ENCODE peak calls at places on chromosomes 1 and 21, in nine cellular contexts. B is H54, T is neural progenitor cell, P is AG09309, C is T-helper 2 cell, L is T-helper 17 cell, E is uterus, G is heart left ventricle, R is activated gamma-delta T cell. W is an unnamed sample.

GRCh38 chr1:48061162-48062136 is 64.3 kb upstream of the TRABD2B start:
- DNase-seq in B (peak), T (peak), P (no peak), C (no peak), L (no peak), E (no peak), G (peak), R (no peak), W (peak)

GRCh38 chr1:109201123-109201703 is 12.5 kb upstream of the SARS1 start:
- DNase-seq in B (peak), T (peak), P (peak), C (peak), L (no peak), E (no peak), G (peak), R (no peak), W (peak)

GRCh38 chr1:57637155-57637554 is 213.3 kb upstream of the DAB1 start:
- DNase-seq in B (no peak), T (no peak), P (no peak), C (no peak), L (no peak), E (no peak), G (no peak), R (no peak), W (no peak)

GRCh38 chr1:217059401-217059800 is 336.2 kb upstream of the ESRRG start:
- DNase-seq in B (no peak), T (peak), P (no peak), C (no peak), L (no peak), E (no peak), G (no peak), R (no peak), W (no peak)

GRCh38 chr1:157948547-157949152 is 44.8 kb upstream of the KIRREL1 start:
- DNase-seq in B (no peak), T (peak), P (no peak), C (no peak), L (no peak), E (no peak), G (peak), R (no peak), W (peak)

GRCh38 chr1:29282924-29283803 is 46.8 kb downstream of the PTPRU start:
- DNase-seq in B (peak), T (peak), P (no peak), C (no peak), L (no peak), E (peak), G (no peak), R (no peak), W (peak)

GRCh38 chr1:86504895-86505625 is 36.3 kb downstream of the CLCA1 start:
- DNase-seq in B (no peak), T (no peak), P (peak), C (no peak), L (no peak), E (no peak), G (no peak), R (no peak), W (no peak)

GRCh38 chr1:5986018-5986417 is 6.2 kb downstream of the NPHP4 start:
- DNase-seq in B (no peak), T (no peak), P (no peak), C (no peak), L (no peak), E (no peak), G (no peak), R (no peak), W (no peak)

GRCh38 chr1:158011714-158012113 is 18.3 kb downstream of the KIRREL1 start:
- DNase-seq in B (no peak), T (no peak), P (no peak), C (no peak), L (no peak), E (peak), G (no peak), R (no peak), W (no peak)

GRCh38 chr21:39696620-39697019 is 48.4 kb upstream of the IGSF5 start:
- DNase-seq in B (no peak), T (peak), P (no peak), C (no peak), L (no peak), E (no peak), G (no peak), R (no peak), W (no peak)

GRCh38 chr1:22542886-22543285 is 20.4 kb upstream of the EPHA8 start:
- DNase-seq in B (no peak), T (no peak), P (no peak), C (no peak), L (no peak), E (no peak), G (no peak), R (no peak), W (no peak)

GRCh38 chr21:44024895-44025353 is 12.8 kb downstream of the TRAPPC10 start:
- DNase-seq in B (no peak), T (peak), P (peak), C (no peak), L (no peak), E (peak), G (peak), R (no peak), W (no peak)

GRCh38 chr1:56095924-56096655 is 483.3 kb downstream of the PLPP3 start:
- DNase-seq in B (no peak), T (no peak), P (peak), C (no peak), L (no peak), E (peak), G (no peak), R (no peak), W (no peak)

GRCh38 chr1:43786975-43787374 is 79.6 kb downstream of the ST3GAL3 start:
- DNase-seq in B (no peak), T (no peak), P (peak), C (no peak), L (no peak), E (peak), G (peak), R (no peak), W (no peak)

GRCh38 chr21:38433516-38433915 is 64.8 kb downstream of the ERG start:
- DNase-seq in B (no peak), T (no peak), P (no peak), C (no peak), L (no peak), E (no peak), G (no peak), R (no peak), W (no peak)

GRCh38 chr1:59199734-59200376 is 97.0 kb upstream of the FGGY start:
- DNase-seq in B (no peak), T (no peak), P (no peak), C (no peak), L (no peak), E (no peak), G (no peak), R (no peak), W (no peak)

GRCh38 chr1:197356723-197357533 is 88.9 kb downstream of the CRB1 start:
- DNase-seq in B (peak), T (peak), P (peak), C (no peak), L (no peak), E (no peak), G (no peak), R (no peak), W (peak)

GRCh38 chr1:10060311-10061100 is 27.7 kb downstream of the UBE4B start:
- DNase-seq in B (no peak), T (no peak), P (no peak), C (no peak), L (no peak), E (no peak), G (no peak), R (no peak), W (no peak)

GRCh38 chr1:212601524-212601923 is 7.0 kb upstream of the ATF3 start:
- DNase-seq in B (no peak), T (no peak), P (no peak), C (no peak), L (no peak), E (no peak), G (no peak), R (no peak), W (no peak)

GRCh38 chr1:19643602-19644419 is at the start of gene NBL1:
- DNase-seq in B (no peak), T (peak), P (no peak), C (peak), L (peak), E (peak), G (peak), R (peak), W (no peak)

W was measured in HTR-8/SVneo.